ENCODE peak calls at places on chromosomes 2 and 18, in eight cellular contexts. Q is kidney epithelial cell; X is foreskin fibroblast; G is uterus; T is NT2/D1; S is AG09309; R is thoracic aorta; W is CD8-positive, alpha-beta T cell. D is an unnamed sample.

GRCh38 chr2:170739048-170739447 is 23.9 kb downstream of the SP5 start:
- DNase-seq in S (peak), Q (peak), T (no peak), X (peak), R (no peak), W (no peak), G (no peak), D (peak)

GRCh38 chr18:39434223-39434622 is 1868.6 kb upstream of the CELF4 start:
- DNase-seq in T (no peak), S (no peak), X (no peak), W (no peak), Q (no peak), R (no peak), G (no peak), D (peak)

GRCh38 chr2:237695201-237695780 is 67.9 kb downstream of the LRRFIP1 start:
- DNase-seq in G (peak), Q (peak), X (peak), S (peak), W (no peak), T (no peak), R (no peak), D (peak)

GRCh38 chr2:163919717-163920116 is 183.9 kb upstream of the FIGN start:
- DNase-seq in S (no peak), R (no peak), G (no peak), T (no peak), Q (no peak), X (no peak), W (no peak), D (no peak)

GRCh38 chr2:200525066-200525465 is 941 bp upstream of the SGO2 start:
- DNase-seq in W (no peak), G (no peak), T (no peak), X (no peak), R (no peak), S (no peak), Q (no peak), D (no peak)

GRCh38 chr2:229636568-229636967 is 77.8 kb downstream of the DNER start:
- DNase-seq in Q (no peak), G (no peak), X (no peak), R (no peak), S (no peak), T (no peak), W (no peak), D (no peak)

GRCh38 chr2:9941196-9941995 is 10.1 kb upstream of the GRHL1 start:
- DNase-seq in T (no peak), W (no peak), G (no peak), Q (no peak), R (no peak), X (peak), S (peak), D (peak)

GRCh38 chr2:47129191-47129711 is 25.9 kb downstream of the STPG4 start:
- DNase-seq in R (no peak), W (no peak), S (no peak), Q (no peak), G (no peak), X (no peak), T (no peak), D (no peak)

GRCh38 chr2:119476301-119477117 is 44.9 kb downstream of the TMEM37 start:
- DNase-seq in W (peak), X (peak), S (no peak), T (peak), Q (no peak), G (no peak), R (no peak), D (no peak)

GRCh38 chr2:209864716-209865295 is 93.2 kb downstream of the UNC80 start:
- DNase-seq in X (no peak), T (no peak), W (no peak), R (no peak), S (no peak), Q (no peak), G (no peak), D (no peak)

GRCh38 chr2:65380243-65380642 is 52.2 kb downstream of the SPRED2 start:
- DNase-seq in X (no peak), W (no peak), R (no peak), Q (no peak), T (no peak), S (no peak), G (no peak), D (no peak)

GRCh38 chr18:10059610-10060468 is 146.0 kb downstream of the VAPA start:
- DNase-seq in W (no peak), T (no peak), Q (no peak), R (no peak), X (no peak), S (no peak), G (peak), D (no peak)

GRCh38 chr18:51196116-51196810 is 1.2 kb downstream of the MEX3C start:
- DNase-seq in G (peak), Q (no peak), X (no peak), W (peak), S (no peak), T (no peak), R (no peak), D (no peak)

GRCh38 chr2:64354857-64355680 is 98.9 kb upstream of the LGALSL start:
- DNase-seq in R (no peak), X (peak), Q (peak), T (no peak), W (no peak), S (peak), G (no peak), D (peak)

GRCh38 chr2:39455826-39456225 is 18.7 kb upstream of the MAP4K3 start:
- DNase-seq in R (no peak), Q (no peak), T (no peak), S (no peak), X (no peak), W (no peak), G (no peak), D (no peak)

GRCh38 chr2:232898592-232899541 is 28.8 kb downstream of the SNORC start:
- DNase-seq in Q (no peak), T (no peak), S (no peak), W (no peak), R (no peak), G (no peak), X (peak), D (peak)

GRCh38 chr18:21386523-21387240 is 144.7 kb downstream of the GREB1L start:
- DNase-seq in S (no peak), Q (no peak), G (no peak), W (no peak), R (no peak), T (peak), X (no peak), D (no peak)

GRCh38 chr2:54629914-54630609 is 93.4 kb upstream of the EML6 start:
- DNase-seq in X (peak), S (no peak), Q (peak), T (no peak), R (no peak), W (no peak), G (no peak), D (no peak)

GRCh38 chr2:140747097-140747496 is 1383.7 kb downstream of the LRP1B start:
- DNase-seq in G (no peak), Q (no peak), S (no peak), T (no peak), X (no peak), W (no peak), R (no peak), D (no peak)

GRCh38 chr2:161223139-161223732 is 63.0 kb downstream of the TANK start:
- DNase-seq in X (no peak), Q (no peak), G (no peak), T (no peak), R (no peak), S (no peak), W (no peak), D (no peak)

GRCh38 chr2:71796174-71796592 is 342.8 kb downstream of the DYSF start:
- DNase-seq in G (no peak), X (peak), W (no peak), R (no peak), T (no peak), Q (no peak), S (peak), D (peak)

GRCh38 chr18:68263481-68263880 is 451.4 kb downstream of the TMX3 start:
- DNase-seq in X (no peak), G (no peak), W (no peak), Q (no peak), S (peak), R (no peak), T (no peak), D (peak)

GRCh38 chr2:159497256-159497655 is 119.1 kb downstream of the BAZ2B start:
- DNase-seq in W (no peak), X (peak), Q (peak), R (no peak), G (no peak), T (no peak), S (peak), D (peak)

GRCh38 chr2:120342451-120342850 is 3.5 kb upstream of the INHBB start:
- DNase-seq in T (no peak), S (no peak), W (no peak), Q (no peak), X (no peak), R (no peak), G (no peak), D (no peak)

GRCh38 chr2:29293830-29294438 is 178.7 kb downstream of the CLIP4 start:
- DNase-seq in R (no peak), X (peak), W (no peak), G (no peak), S (no peak), Q (no peak), T (peak), D (no peak)

GRCh38 chr2:227450196-227450851 is 21.6 kb upstream of the AGFG1 start:
- DNase-seq in R (no peak), Q (no peak), X (no peak), W (no peak), G (no peak), S (no peak), T (no peak), D (no peak)

GRCh38 chr18:24586662-24587360 is 126.4 kb downstream of the HRH4 start:
- DNase-seq in Q (no peak), W (no peak), R (no peak), S (no peak), T (no peak), X (no peak), G (no peak), D (no peak)

GRCh38 chr18:23998811-23999210 is 15.7 kb upstream of the TTC39C start:
- DNase-seq in Q (no peak), S (no peak), X (no peak), T (no peak), G (no peak), W (no peak), R (no peak), D (no peak)

GRCh38 chr2:220279372-220279771 is 651.9 kb downstream of the SLC4A3 start:
- DNase-seq in W (no peak), T (no peak), Q (peak), S (peak), R (no peak), X (peak), G (no peak), D (peak)

GRCh38 chr2:120722211-120722602 is 13.5 kb upstream of the GLI2 start:
- DNase-seq in W (no peak), Q (no peak), S (no peak), T (no peak), G (no peak), R (no peak), X (no peak), D (no peak)

GRCh38 chr2:145984541-145984940 is 1464.6 kb upstream of the ZEB2 start:
- DNase-seq in G (no peak), T (no peak), X (peak), W (no peak), Q (peak), R (no peak), S (no peak), D (peak)

GRCh38 chr2:226758886-226759660 is 40.5 kb downstream of the IRS1 start:
- DNase-seq in T (no peak), R (no peak), X (peak), G (peak), Q (no peak), S (no peak), W (no peak), D (peak)

GRCh38 chr2:79860233-79861058 is 347.6 kb downstream of the CTNNA2 start:
- DNase-seq in G (no peak), X (no peak), W (no peak), R (no peak), Q (no peak), T (peak), S (no peak), D (no peak)

GRCh38 chr2:101921961-101922325 is 69.8 kb upstream of the IL1R2 start:
- DNase-seq in R (no peak), Q (no peak), W (no peak), T (no peak), S (no peak), X (no peak), G (no peak), D (no peak)

GRCh38 chr2:101578671-101579070 is 103.8 kb upstream of the RFX8 start:
- DNase-seq in X (no peak), G (no peak), T (no peak), R (no peak), Q (no peak), S (no peak), W (no peak), D (no peak)

GRCh38 chr2:78431241-78431640 is 594.3 kb upstream of the REG3G start:
- DNase-seq in Q (no peak), T (no peak), X (no peak), R (no peak), S (no peak), W (no peak), G (no peak), D (no peak)

DNA sequence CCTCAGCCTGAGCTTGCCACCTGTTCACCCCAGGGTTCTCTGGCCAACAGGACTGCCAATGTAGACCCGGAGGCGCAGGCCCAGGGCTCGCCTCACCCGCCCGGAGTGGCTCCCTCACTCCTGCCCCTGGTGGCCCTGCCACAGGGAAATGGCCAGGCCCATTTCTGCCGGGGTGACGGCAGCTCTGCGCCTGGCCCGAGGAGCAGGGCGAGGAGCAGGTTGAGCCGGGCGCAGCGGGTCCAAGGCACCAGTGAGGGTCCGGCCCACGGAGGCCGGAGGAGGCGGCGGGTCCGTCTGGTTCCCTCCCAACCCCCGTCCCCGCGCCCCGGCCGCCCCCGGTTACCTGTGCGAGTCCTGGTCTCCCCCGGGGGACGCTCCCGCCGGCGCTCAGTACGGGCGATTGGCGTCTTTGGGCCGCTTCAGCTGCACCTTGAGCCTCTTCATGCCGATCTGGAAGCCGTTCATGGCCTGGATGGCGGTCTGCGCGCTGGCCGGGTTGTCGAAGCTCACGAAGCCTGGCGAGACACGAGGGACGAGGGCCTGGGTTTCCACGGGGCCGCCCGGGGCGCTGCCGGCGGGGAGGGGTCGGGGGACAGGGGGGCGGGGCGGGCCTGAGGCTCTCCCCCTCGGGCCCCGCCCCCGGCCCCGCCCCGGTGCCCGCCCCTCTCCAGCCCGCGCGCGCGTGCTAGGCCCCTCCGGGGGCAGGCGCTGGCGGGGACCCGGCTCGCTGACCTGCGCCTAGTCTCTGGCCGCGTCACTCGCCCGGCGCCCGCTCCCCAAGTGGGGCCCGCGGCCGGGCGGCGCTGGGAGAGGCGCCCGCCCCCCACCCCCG is 312.0 kb downstream of the CELF4 start:
- DNase-seq in W (no peak), Q (no peak), T (no peak), S (no peak), X (no peak), G (no peak), R (no peak), D (no peak)
- H3K4me3 ChIP-seq in W (no peak), Q (peak), T (peak), S (no peak), X (no peak), G (peak), R (peak), D (peak)

GRCh38 chr2:223052710-223053261 is 796 bp downstream of the KCNE4 start:
- DNase-seq in T (no peak), X (no peak), R (no peak), Q (no peak), S (no peak), W (no peak), G (peak), D (no peak)
- H3K4me3 ChIP-seq in T (no peak), X (peak), R (peak), Q (no peak), S (peak), W (no peak), G (peak), D (peak)

GRCh38 chr18:48771641-48772380 is 179.0 kb downstream of the SMAD7 start:
- DNase-seq in Q (no peak), W (no peak), T (no peak), G (no peak), S (no peak), R (no peak), X (no peak), D (no peak)

GRCh38 chr18:48775372-48776160 is 175.2 kb downstream of the SMAD7 start:
- DNase-seq in G (no peak), T (no peak), X (no peak), R (no peak), Q (no peak), S (no peak), W (no peak), D (no peak)

GRCh38 chr18:48774941-48775340 is 175.8 kb downstream of the SMAD7 start:
- DNase-seq in R (no peak), G (no peak), X (no peak), W (no peak), S (no peak), T (no peak), Q (no peak), D (no peak)

GRCh38 chr18:48772457-48772856 is 178.3 kb downstream of the SMAD7 start:
- DNase-seq in T (no peak), X (no peak), Q (no peak), S (no peak), W (no peak), R (no peak), G (no peak), D (no peak)

GRCh38 chr18:48773821-48774220 is 176.9 kb downstream of the SMAD7 start:
- DNase-seq in W (no peak), X (no peak), T (no peak), R (no peak), G (no peak), S (no peak), Q (no peak), D (no peak)
- H3K4me3 ChIP-seq in W (no peak), X (no peak), T (no peak), R (no peak), G (no peak), S (no peak), Q (no peak), D (no peak)

GRCh38 chr18:55106906-55107305 is 147.6 kb upstream of the CCDC68 start:
- DNase-seq in T (no peak), X (no peak), Q (no peak), W (no peak), R (no peak), G (no peak), S (no peak), D (no peak)
- H3K4me3 ChIP-seq in T (no peak), X (no peak), Q (no peak), W (no peak), R (no peak), G (no peak), S (no peak), D (no peak)

GRCh38 chr2:239266779-239267410 is 133.9 kb downstream of the HDAC4 start:
- DNase-seq in X (no peak), R (no peak), S (no peak), Q (no peak), G (no peak), T (no peak), W (no peak), D (no peak)

GRCh38 chr2:239267411-239267941 is 133.3 kb downstream of the HDAC4 start:
- DNase-seq in X (peak), T (no peak), Q (no peak), S (peak), R (no peak), G (no peak), W (peak), D (no peak)

GRCh38 chr2:239266436-239266770 is 134.4 kb downstream of the HDAC4 start:
- DNase-seq in Q (no peak), T (no peak), G (no peak), S (no peak), R (no peak), W (no peak), X (no peak), D (no peak)

GRCh38 chr2:239264838-239265651 is 135.8 kb downstream of the HDAC4 start:
- DNase-seq in S (no peak), R (no peak), W (peak), G (no peak), X (peak), Q (no peak), T (no peak), D (no peak)

GRCh38 chr2:239265681-239266435 is 135.0 kb downstream of the HDAC4 start:
- DNase-seq in G (no peak), S (no peak), T (no peak), R (no peak), X (no peak), Q (no peak), W (no peak), D (no peak)
- H3K4me3 ChIP-seq in G (no peak), S (no peak), T (no peak), R (peak), X (no peak), Q (no peak), W (peak), D (no peak)

DNA sequence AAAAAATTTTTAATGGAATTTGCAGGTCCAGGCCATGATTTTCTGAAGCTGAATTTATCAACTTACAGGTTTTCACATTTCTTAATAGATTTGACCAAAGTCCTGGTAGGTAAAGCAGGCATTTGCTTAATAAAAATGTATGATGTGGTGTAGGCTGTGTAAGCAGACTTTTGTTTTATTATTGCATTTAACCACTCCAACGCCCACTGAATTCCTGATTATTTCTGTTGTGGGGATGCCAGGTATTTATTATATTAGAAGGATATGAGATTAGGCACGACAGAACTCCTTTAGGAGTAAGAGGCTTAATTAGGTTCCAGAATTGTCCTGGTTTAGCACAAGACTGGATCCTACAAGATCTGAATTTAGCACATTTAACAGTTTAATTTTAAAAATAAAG is 111.1 kb downstream of the ADCYAP1 start:
- DNase-seq in G (no peak), T (no peak), S (no peak), R (no peak), X (no peak), W (no peak), Q (no peak), D (no peak)
- H3K4me3 ChIP-seq in G (no peak), T (no peak), S (no peak), R (peak), X (no peak), W (no peak), Q (no peak), D (no peak)